ENCODE peak calls at places on chromosome 2, in five cellular contexts. M is dorsolateral prefrontal cortex, D is amygdala, C is NCI-H510A treated with DMSO at 0.1 percent for 48 hours, P is Ammon's horn. R is an unnamed sample.

GRCh38 chr2:168160897-168161296 is 86.5 kb downstream of the STK39 start:
- DNase-seq in M (no peak), C (no peak), D (no peak), P (no peak), R (no peak)

GRCh38 chr2:23287250-23287704 is 97.7 kb upstream of the KLHL29 start:
- DNase-seq in P (no peak), D (no peak), M (no peak), C (no peak), R (peak)

GRCh38 chr2:41182961-41183360 is 731.1 kb upstream of the SLC8A1 start:
- DNase-seq in M (no peak), C (no peak), P (no peak), D (no peak), R (no peak)

GRCh38 chr2:149331023-149331400 is 625 bp downstream of the LYPD6 start:
- DNase-seq in C (no peak), M (no peak), P (no peak), D (no peak), R (peak)

GRCh38 chr2:25744055-25744454 is 70.7 kb upstream of the DTNB start:
- DNase-seq in D (no peak), P (no peak), M (no peak), C (no peak), R (no peak)

GRCh38 chr2:25063876-25064660 is 22.2 kb downstream of the EFR3B start:
- DNase-seq in D (peak), P (peak), C (no peak), M (no peak), R (peak)

GRCh38 chr2:234963785-234964615 is 12.2 kb downstream of the SH3BP4 start:
- DNase-seq in D (no peak), C (no peak), M (no peak), P (no peak), R (peak)

GRCh38 chr2:127614246-127614645 is 31.7 kb upstream of the GPR17 start:
- DNase-seq in M (no peak), P (no peak), D (no peak), C (no peak), R (no peak)

GRCh38 chr2:61134141-61134540 is 27.8 kb upstream of the C2orf74 start:
- DNase-seq in C (no peak), D (no peak), P (peak), M (no peak), R (no peak)

GRCh38 chr2:88824951-88825350 is 133.5 kb downstream of the RPIA start:
- DNase-seq in D (no peak), M (no peak), C (no peak), P (no peak), R (no peak)

GRCh38 chr2:240601061-240601830 is 14.7 kb downstream of the CAPN10 start:
- DNase-seq in M (peak), C (no peak), D (no peak), P (no peak), R (no peak)

GRCh38 chr2:65252640-65253039 is 25.0 kb downstream of the ACTR2 start:
- DNase-seq in P (no peak), M (no peak), D (no peak), C (no peak), R (no peak)

GRCh38 chr2:55152475-55153422 is 79.3 kb downstream of the CLHC1 start:
- DNase-seq in P (no peak), D (no peak), M (no peak), C (no peak), R (no peak)

GRCh38 chr2:224775638-224776037 is 59.5 kb upstream of the CCDC195 start:
- DNase-seq in M (no peak), D (no peak), C (no peak), P (no peak), R (no peak)

GRCh38 chr2:47193607-47194006 is 38.5 kb upstream of the STPG4 start:
- DNase-seq in C (no peak), M (no peak), P (peak), D (no peak), R (no peak)

GRCh38 chr2:96953611-96954489 is 32.5 kb downstream of the FAM178B start:
- DNase-seq in M (no peak), D (no peak), P (no peak), C (no peak), R (no peak)

GRCh38 chr2:39377226-39377939 is 59.7 kb downstream of the MAP4K3 start:
- DNase-seq in M (no peak), P (peak), D (no peak), C (no peak), R (no peak)

GRCh38 chr2:88638743-88639142 is 11.5 kb upstream of the EIF2AK3 start:
- DNase-seq in D (no peak), C (no peak), M (no peak), P (no peak), R (no peak)

GRCh38 chr2:26314243-26314642 is 31.7 kb upstream of the SELENOI start:
- DNase-seq in C (no peak), D (no peak), P (no peak), M (no peak), R (peak)

GRCh38 chr2:159010340-159010739 is 41.9 kb downstream of the TANC1 start:
- DNase-seq in P (no peak), D (no peak), C (no peak), M (no peak), R (peak)

GRCh38 chr2:67311536-67311935 is 85.6 kb upstream of the ETAA1 start:
- DNase-seq in P (no peak), M (no peak), C (no peak), D (no peak), R (no peak)

GRCh38 chr2:144414324-144414845 is 105.5 kb downstream of the ZEB2 start:
- DNase-seq in C (no peak), M (no peak), D (no peak), P (no peak), R (peak)

GRCh38 chr2:218400167-218400929 is 680 bp downstream of the CTDSP1 start:
- DNase-seq in M (no peak), P (no peak), D (no peak), C (no peak), R (no peak)

GRCh38 chr2:33518929-33519328 is 42.5 kb downstream of the RASGRP3 start:
- DNase-seq in P (no peak), D (no peak), M (no peak), C (no peak), R (no peak)

GRCh38 chr2:182077451-182078142 is 91.9 kb downstream of the PPP1R1C start:
- DNase-seq in M (no peak), C (peak), P (peak), D (no peak), R (peak)

GRCh38 chr2:101983486-101983885 is 8.3 kb upstream of the IL1R2 start:
- DNase-seq in D (peak), P (peak), C (peak), M (no peak), R (peak)

GRCh38 chr2:64470071-64470470 is 16.1 kb downstream of the LGALSL start:
- DNase-seq in C (no peak), D (no peak), M (no peak), P (no peak), R (no peak)

GRCh38 chr2:51420521-51420920 is 388.6 kb upstream of the NRXN1 start:
- DNase-seq in C (no peak), P (no peak), D (no peak), M (no peak), R (no peak)

GRCh38 chr2:36770542-36771287 is 74.2 kb downstream of the VIT start:
- DNase-seq in P (no peak), M (no peak), D (no peak), C (peak), R (peak)